ENCODE peak calls at places on chromosomes 13 and 19, in four cellular contexts. T is hepatocyte, X is cardiac muscle cell, W is left ventricle myocardium inferior. E is an unnamed sample. For H3K4me1, the result is how much of the 10 kb centered on the place peaks cover.

GRCh38 chr19:50513746-50514345 is at the start of gene ASPDH:
- DNase-seq in T (peak), X (no peak), W (no peak), E (no peak)

GRCh38 chr13:24683833-24684599 is 3.8 kb downstream of the ATP12A start:
- DNase-seq in T (peak), X (peak), W (peak), E (no peak)

GRCh38 chr19:13693933-13694332 is 70.4 kb upstream of the MRI1 start:
- DNase-seq in T (no peak), X (no peak), W (no peak), E (no peak)

GRCh38 chr13:57740719-57741118 is 109.2 kb downstream of the PCDH17 start:
- DNase-seq in T (no peak), X (no peak), W (peak), E (no peak)

GRCh38 chr13:41788552-41788951 is 172.4 kb downstream of the VWA8 start:
- DNase-seq in T (no peak), X (peak), W (no peak), E (no peak)

GRCh38 chr19:6677924-6678689 is 8.1 kb upstream of the TNFSF14 start:
- DNase-seq in T (peak), X (no peak), W (no peak), E (no peak)

GRCh38 chr19:55253842-55254624 is 4.8 kb downstream of the PPP6R1 start:
- DNase-seq in T (no peak), X (no peak), W (no peak), E (no peak)

GRCh38 chr19:42064432-42064831 is 5.6 kb downstream of the GRIK5 start:
- DNase-seq in T (no peak), X (no peak), W (no peak), E (no peak)

GRCh38 chr13:77574076-77574475 is 38.6 kb downstream of the SCEL start:
- DNase-seq in T (no peak), X (no peak), W (no peak), E (no peak)

GRCh38 chr13:51682691-51683090 is 98.4 kb downstream of the WDFY2 start:
- DNase-seq in T (no peak), X (no peak), W (no peak), E (no peak)

GRCh38 chr13:97224544-97225324 is 2.6 kb downstream of the MBNL2 start:
- DNase-seq in T (peak), X (no peak), W (no peak), E (no peak)

GRCh38 chr13:66665991-66666390 is 564.1 kb downstream of the PCDH9 start:
- DNase-seq in T (peak), X (peak), W (peak), E (no peak)

GRCh38 chr13:33349996-33350826 is 64.7 kb upstream of the STARD13 start:
- DNase-seq in T (peak), X (peak), W (peak), E (no peak)

GRCh38 chr19:10762656-10763055 is 44.8 kb downstream of the DNM2 start:
- DNase-seq in T (no peak), X (no peak), W (peak), E (no peak)

GRCh38 chr13:23558675-23559536 is 11.3 kb upstream of the TNFRSF19 start:
- DNase-seq in T (peak), X (peak), W (peak), E (no peak)

GRCh38 chr13:45209229-45209628 is 8.4 kb upstream of the KCTD4 start:
- DNase-seq in T (no peak), X (no peak), W (no peak), E (no peak)

GRCh38 chr13:99305180-99305965 is 1.8 kb downstream of the GPR183 start:
- DNase-seq in T (no peak), X (no peak), W (no peak), E (no peak)

GRCh38 chr19:48415395-48415794 is 21.9 kb downstream of the GRIN2D start:
- DNase-seq in T (peak), X (peak), W (peak), E (peak)

GRCh38 chr19:6473652-6474051 is 7.9 kb downstream of the DENND1C start:
- DNase-seq in T (peak), X (no peak), W (no peak), E (no peak)

DNA sequence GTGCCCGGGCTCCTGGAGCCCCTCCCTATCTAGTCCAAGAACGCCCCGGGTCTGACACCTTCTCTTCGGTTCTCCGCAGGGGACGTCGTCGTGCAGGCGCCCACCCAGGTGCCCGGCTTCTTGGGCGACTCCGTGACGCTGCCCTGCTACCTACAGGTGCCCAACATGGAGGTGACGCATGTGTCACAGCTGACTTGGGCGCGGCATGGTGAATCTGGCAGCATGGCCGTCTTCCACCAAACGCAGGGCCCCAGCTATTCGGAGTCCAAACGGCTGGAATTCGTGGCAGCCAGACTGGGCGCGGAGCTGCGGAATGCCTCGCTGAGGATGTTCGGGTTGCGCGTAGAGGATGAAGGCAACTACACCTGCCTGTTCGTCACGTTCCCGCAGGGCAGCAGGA is 3.4 kb downstream of the PVR start:
- DNase-seq in T (no peak), X (no peak), W (no peak), E (no peak)
- H3K4me3 ChIP-seq in T (no peak), X (no peak), W (peak), E (no peak)

DNA sequence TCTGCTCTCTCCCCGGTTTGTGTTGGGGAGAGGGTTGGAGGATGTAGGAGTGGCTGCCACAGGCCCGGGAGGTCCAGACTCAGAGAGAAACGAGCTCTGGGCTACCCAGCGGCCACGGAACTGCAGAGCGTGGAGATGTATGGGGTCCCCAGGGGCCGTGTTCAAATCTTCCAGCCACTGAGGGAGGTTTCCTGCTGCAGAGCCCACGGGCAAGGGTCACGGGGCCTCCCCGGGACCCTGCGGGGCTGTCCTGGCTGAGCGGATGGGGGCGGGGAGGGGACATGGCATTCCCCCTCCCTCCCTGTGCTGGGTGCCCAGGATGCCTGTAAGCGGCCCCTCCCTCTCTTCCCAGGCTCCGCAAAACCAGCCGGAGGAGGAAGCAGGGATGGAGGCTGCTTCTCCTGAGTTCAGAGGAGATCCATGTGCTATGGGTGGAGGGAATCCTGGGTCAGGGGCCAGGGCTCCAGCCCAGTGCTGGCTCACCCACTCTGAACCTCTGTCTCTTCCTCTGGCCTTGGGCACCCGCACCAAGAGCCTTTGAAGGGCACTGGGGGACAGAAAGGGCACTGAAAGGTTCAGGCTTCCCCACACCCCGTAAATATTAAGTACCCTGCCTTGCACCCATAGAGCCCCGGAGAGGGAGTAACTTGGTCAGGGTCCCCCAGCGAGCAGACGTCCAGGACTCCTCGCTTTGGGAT is 22.6 kb downstream of the SMIM24 start:
- DNase-seq in T (no peak), X (no peak), W (peak), E (no peak)
- H3K4me1 ChIP-seq in T (under half), X (under half), W (under half), E (under half)

GRCh38 chr13:49646688-49647087 is 18.4 kb downstream of the ARL11 start:
- DNase-seq in T (no peak), X (no peak), W (no peak), E (no peak)

GRCh38 chr13:49638416-49639072 is 10.2 kb downstream of the ARL11 start:
- DNase-seq in T (no peak), X (no peak), W (no peak), E (no peak)

GRCh38 chr13:49641810-49642291 is 13.5 kb downstream of the ARL11 start:
- DNase-seq in T (peak), X (no peak), W (peak), E (no peak)

GRCh38 chr13:49645451-49645850 is 17.1 kb downstream of the ARL11 start:
- DNase-seq in T (no peak), X (no peak), W (no peak), E (no peak)

DNA sequence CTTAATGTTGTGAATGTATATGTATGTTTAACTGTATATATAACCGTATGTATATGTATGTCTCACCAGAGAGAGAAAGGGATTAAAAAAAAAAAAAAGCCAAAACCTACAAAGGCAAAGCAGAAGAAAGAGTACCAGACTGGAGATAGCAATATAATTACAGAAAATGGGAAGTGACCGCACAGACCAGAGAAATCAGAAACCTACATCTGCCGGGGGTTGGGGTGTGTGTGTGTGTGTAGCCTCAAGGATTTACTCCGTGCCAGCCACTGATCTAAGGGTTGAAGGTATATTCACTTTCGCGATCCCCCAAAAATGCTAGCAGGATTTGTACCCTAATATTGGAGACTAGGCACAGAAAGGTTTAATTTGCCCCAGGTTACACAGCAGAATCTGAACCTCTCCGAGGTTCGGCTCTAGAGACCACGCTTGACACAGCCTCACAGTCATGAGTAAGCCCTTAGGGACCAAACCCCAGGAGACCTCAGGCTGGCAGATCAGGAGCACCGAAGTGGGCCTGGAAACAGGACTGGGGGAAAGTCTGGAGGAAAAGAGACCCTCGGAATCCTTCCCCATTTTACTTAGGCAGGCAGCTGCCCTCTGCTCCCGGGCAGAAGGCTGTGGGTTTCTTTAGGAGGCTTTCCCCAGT is 14.8 kb downstream of the ARL11 start:
- DNase-seq in T (no peak), X (no peak), W (no peak), E (no peak)
- H3K4me3 ChIP-seq in T (no peak), X (no peak), W (peak), E (no peak)

DNA sequence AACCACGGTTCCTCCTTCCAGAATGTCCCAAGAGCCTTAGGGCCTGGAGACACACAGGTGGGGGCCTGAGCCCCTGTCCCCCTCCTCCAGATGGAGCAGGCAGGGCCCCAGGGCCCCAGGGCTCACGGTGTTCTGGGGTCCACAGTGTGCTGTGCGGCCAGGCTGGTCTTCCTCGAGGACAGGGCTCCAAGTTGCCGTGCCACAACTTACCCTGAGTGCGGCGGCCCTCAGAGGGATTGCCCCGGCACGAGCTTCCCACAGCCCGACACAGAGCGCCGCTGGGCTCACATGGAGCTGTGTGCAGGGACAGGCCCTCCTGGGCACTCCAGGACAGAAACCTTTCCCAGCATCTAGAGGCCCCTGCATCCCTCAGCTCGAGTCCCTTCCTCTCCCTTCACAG is 160.8 kb downstream of the KDM4B start:
- DNase-seq in T (no peak), X (no peak), W (no peak), E (no peak)
- H3K4me1 ChIP-seq in T (half or more), X (half or more), W (under half), E (under half)

DNA sequence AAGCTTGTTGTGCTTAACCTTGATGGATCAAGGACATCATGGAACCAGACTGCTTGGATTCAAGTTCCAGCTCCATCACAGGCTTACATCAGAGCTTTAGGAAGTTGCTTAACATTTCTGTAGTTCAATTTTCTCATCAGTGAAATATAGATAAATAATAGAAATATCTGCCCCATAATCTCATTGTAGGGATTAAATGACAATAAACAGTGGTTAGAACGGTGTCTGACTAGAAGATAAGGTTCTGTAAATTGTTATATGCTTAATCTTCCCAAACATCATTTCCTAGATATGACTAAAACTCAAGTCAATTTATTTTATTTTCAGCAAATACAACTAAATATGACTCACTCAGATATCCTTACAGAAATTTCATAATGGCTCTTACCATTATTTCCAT is 83.5 kb downstream of the SLITRK1 start:
- DNase-seq in T (no peak), X (no peak), W (no peak), E (no peak)
- H3K4me3 ChIP-seq in T (no peak), X (no peak), W (no peak), E (no peak)

DNA sequence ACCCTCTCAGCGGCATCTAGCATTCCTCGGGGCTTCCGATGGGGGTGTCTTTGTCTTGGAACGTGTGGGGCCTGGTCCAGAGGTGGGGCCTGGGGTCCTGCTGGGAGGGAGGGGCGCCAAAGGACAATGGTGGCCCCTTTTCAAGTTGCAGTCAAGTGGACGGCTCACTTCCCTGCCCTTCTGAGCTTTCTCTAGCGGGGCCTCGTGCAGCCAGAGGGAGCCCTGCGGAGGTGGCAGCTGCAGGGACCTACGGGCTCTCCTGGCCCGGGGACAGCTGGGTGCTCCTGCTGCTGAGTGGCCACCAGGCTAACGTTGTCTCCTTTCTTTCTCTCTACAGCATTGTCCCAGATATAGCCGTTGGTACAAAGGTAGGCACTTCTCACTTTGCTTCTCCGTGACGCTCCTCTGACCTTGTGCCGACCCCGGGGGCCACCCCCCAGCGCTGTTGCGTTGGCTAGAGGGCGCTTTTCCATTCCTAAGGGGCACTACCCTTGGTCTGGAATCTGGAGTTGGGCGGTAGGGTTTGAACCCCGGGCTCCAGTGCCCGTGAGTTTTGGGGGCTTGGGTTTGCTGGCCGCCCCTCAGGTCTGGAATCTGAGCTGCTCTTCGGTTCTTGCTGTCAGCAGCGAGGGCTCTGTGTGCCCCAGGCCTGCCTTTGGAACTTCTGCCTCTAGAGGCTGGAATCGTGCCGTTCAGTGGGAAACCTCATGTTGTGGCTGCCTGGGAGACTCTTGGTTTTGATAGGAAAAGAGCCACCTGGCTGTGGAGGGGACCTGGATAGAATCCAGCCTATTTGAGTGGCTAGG is 2.0 kb downstream of the PTBP1 start:
- DNase-seq in T (no peak), X (peak), W (no peak), E (no peak)
- H3K4me1 ChIP-seq in T (under half), X (under half), W (half or more), E (under half)

GRCh38 chr19:47258895-47259555 is 2.7 kb downstream of the CCDC9 start:
- DNase-seq in T (no peak), X (no peak), W (no peak), E (no peak)

GRCh38 chr19:47255947-47256687 is at the start of gene CCDC9:
- DNase-seq in T (peak), X (peak), W (peak), E (peak)

GRCh38 chr19:47257411-47258169 is 1.3 kb downstream of the CCDC9 start:
- DNase-seq in T (no peak), X (no peak), W (no peak), E (no peak)

GRCh38 chr19:47258434-47258833 is 2.1 kb downstream of the CCDC9 start:
- DNase-seq in T (no peak), X (no peak), W (no peak), E (no peak)

DNA sequence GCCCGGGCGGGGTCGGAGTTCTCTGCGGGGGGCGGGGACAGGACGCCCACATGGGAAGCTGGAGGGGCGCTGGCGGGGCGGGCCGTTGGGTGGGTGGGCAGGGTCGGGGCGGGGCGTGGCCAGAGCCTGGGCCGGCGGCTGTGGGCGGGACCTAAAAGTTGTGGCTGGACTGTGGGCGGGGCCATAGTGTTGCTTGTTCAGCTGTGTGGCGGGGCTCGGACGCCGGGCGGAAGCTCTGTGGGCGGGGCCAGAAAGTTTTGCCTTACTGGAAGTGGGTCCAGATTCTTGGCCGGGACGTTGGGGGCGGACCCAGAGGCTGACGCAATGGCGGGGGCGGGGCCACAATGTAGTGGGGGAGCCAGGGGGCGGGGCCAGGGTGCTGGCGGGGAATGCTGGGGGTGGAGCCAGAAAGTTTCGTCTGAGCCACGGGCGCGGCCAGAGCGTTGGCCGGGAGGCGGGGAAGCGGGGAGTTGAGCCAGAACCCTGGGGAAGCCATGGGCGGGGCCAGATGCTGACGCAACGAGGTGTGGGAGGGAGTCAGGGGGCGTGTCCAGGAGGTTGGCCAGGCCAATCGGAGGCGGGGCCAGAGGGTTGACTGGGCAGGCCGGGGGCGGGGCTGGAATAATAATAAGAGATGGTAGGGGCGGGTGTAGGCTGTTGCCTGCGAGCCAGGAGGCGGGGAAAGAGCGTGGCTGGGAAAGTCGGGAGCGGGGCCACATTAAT is 524 bp downstream of the CCDC9 start:
- DNase-seq in T (peak), X (peak), W (peak), E (peak)
- H3K4me3 ChIP-seq in T (peak), X (peak), W (peak), E (peak)

GRCh38 chr13:44104969-44105368 is 225.3 kb downstream of the LACC1 start:
- DNase-seq in T (peak), X (peak), W (no peak), E (no peak)

GRCh38 chr13:44109986-44110640 is 230.4 kb downstream of the LACC1 start:
- DNase-seq in T (no peak), X (no peak), W (no peak), E (no peak)

GRCh38 chr13:44108345-44108858 is 228.7 kb downstream of the LACC1 start:
- DNase-seq in T (peak), X (no peak), W (peak), E (no peak)

GRCh38 chr13:44106231-44107152 is 226.8 kb downstream of the LACC1 start:
- DNase-seq in T (no peak), X (no peak), W (no peak), E (no peak)

GRCh38 chr13:44107357-44108121 is 227.8 kb downstream of the LACC1 start:
- DNase-seq in T (peak), X (no peak), W (no peak), E (no peak)
- H3K4me1 ChIP-seq in T (under half), X (half or more), W (half or more), E (under half)

E was measured in RWPE2.